ENCODE peak calls at places on chromosome 2, in seven cellular contexts. K, W, H, T, P, V and S are unnamed samples.

GRCh38 chr2:230793573-230794359 is 71.0 kb upstream of the ITM2C start:
- DNase-seq in K (peak), W (peak), H (peak), T (no peak), P (no peak), V (no peak), S (peak)

GRCh38 chr2:5140367-5140766 is 551.8 kb upstream of the SOX11 start:
- DNase-seq in K (no peak), W (no peak), H (no peak), T (no peak), P (no peak), V (no peak), S (no peak)

GRCh38 chr2:10765461-10765860 is 44.0 kb downstream of the ATP6V1C2 start:
- DNase-seq in K (no peak), W (no peak), H (no peak), T (peak), P (no peak), V (no peak), S (no peak)

GRCh38 chr2:240722796-240723735 is 31.4 kb downstream of the AQP12A start:
- DNase-seq in K (no peak), W (no peak), H (no peak), T (no peak), P (no peak), V (no peak), S (no peak)

GRCh38 chr2:116979941-116980340 is 834.5 kb upstream of the DDX18 start:
- DNase-seq in K (no peak), W (no peak), H (no peak), T (no peak), P (no peak), V (no peak), S (no peak)

GRCh38 chr2:46296216-46296839 is 879 bp upstream of the EPAS1 start:
- DNase-seq in K (no peak), W (no peak), H (peak), T (no peak), P (no peak), V (no peak), S (no peak)

GRCh38 chr2:127709336-127709735 is 8.0 kb downstream of the SFT2D3 start:
- DNase-seq in K (no peak), W (no peak), H (no peak), T (no peak), P (no peak), V (no peak), S (no peak)

GRCh38 chr2:241199286-241199685 is 10.8 kb downstream of the ANO7 start:
- DNase-seq in K (no peak), W (no peak), H (no peak), T (no peak), P (no peak), V (no peak), S (no peak)

GRCh38 chr2:101617188-101617587 is 80.3 kb upstream of the MAP4K4 start:
- DNase-seq in K (no peak), W (peak), H (no peak), T (no peak), P (no peak), V (no peak), S (no peak)

GRCh38 chr2:207264310-207264709 is 98.6 kb upstream of the KLF7 start:
- DNase-seq in K (no peak), W (no peak), H (no peak), T (no peak), P (no peak), V (no peak), S (no peak)

GRCh38 chr2:75041791-75042231 is 83.4 kb downstream of the POLE4 start:
- DNase-seq in K (no peak), W (no peak), H (no peak), T (no peak), P (no peak), V (no peak), S (no peak)

GRCh38 chr2:239935789-239936758 is 89.1 kb downstream of the NDUFA10 start:
- DNase-seq in K (no peak), W (no peak), H (no peak), T (no peak), P (no peak), V (no peak), S (no peak)